ENCODE peak calls at places on chromosome 9, in four cellular contexts. U is BJ, D is prostate gland, W is pancreas. X is an unnamed sample.

GRCh38 chr9:73738741-73739530 is 587.3 kb downstream of the ANXA1 start:
- DNase-seq in D (no peak), W (no peak), U (no peak), X (no peak)

GRCh38 chr9:91111876-91112275 is 249.8 kb downstream of the AUH start:
- DNase-seq in D (no peak), W (no peak), U (no peak), X (no peak)

GRCh38 chr9:76374702-76375543 is 19.3 kb downstream of the RFK start:
- DNase-seq in W (peak; percentile 92), D (no peak), U (peak; percentile 63), X (peak; percentile 77)

GRCh38 chr9:136489731-136490130 is 6.9 kb upstream of the SEC16A start:
- DNase-seq in W (no peak), U (no peak), D (no peak), X (no peak)

GRCh38 chr9:76905984-76906861 is at the start of gene PRUNE2:
- DNase-seq in W (peak; percentile 71), D (peak; percentile 55), U (no peak), X (peak; percentile 84)

GRCh38 chr9:106649664-106650063 is 213.3 kb upstream of the ZNF462 start:
- DNase-seq in U (no peak), D (no peak), W (no peak), X (no peak)

GRCh38 chr9:113523421-113524141 is 60.1 kb downstream of the RGS3 start:
- DNase-seq in D (no peak), U (no peak), W (no peak), X (peak; percentile 46)

GRCh38 chr9:70519912-70520724 is 105.7 kb upstream of the KLF9 start:
- DNase-seq in U (no peak), W (no peak), D (no peak), X (no peak)

GRCh38 chr9:131992906-131993657 is 86.6 kb downstream of the MED27 start:
- DNase-seq in U (no peak), W (no peak), D (no peak), X (no peak)

GRCh38 chr9:136244116-136244775 is 1.4 kb downstream of the QSOX2 start:
- DNase-seq in U (no peak), D (no peak), W (no peak), X (no peak)

GRCh38 chr9:133591116-133591910 is 17.9 kb downstream of the FAM163B start:
- DNase-seq in U (no peak), D (no peak), W (no peak), X (no peak)

GRCh38 chr9:36906492-36906891 is 127.6 kb downstream of the PAX5 start:
- DNase-seq in W (no peak), D (no peak), U (no peak), X (no peak)

GRCh38 chr9:675697-676370 is 165.7 kb upstream of the DMRT1 start:
- DNase-seq in U (no peak), W (no peak), D (no peak), X (no peak)

GRCh38 chr9:18142964-18143363 is 331.0 kb upstream of the ADAMTSL1 start:
- DNase-seq in U (no peak), W (no peak), D (no peak), X (no peak)

GRCh38 chr9:89386797-89387196 is 68.5 kb downstream of the SECISBP2 start:
- DNase-seq in D (peak; percentile 84), U (no peak), W (peak; percentile 43), X (no peak)

GRCh38 chr9:672833-673232 is 168.7 kb upstream of the DMRT1 start:
- DNase-seq in D (no peak), U (no peak), W (no peak), X (no peak)

GRCh38 chr9:136572003-136572595 is 26.3 kb upstream of the NOTCH1 start:
- DNase-seq in D (no peak), U (no peak), W (no peak), X (no peak)

GRCh38 chr9:10045598-10045997 is 567.2 kb downstream of the PTPRD start:
- DNase-seq in D (no peak), U (no peak), W (no peak), X (no peak)

GRCh38 chr9:126248680-126249079 is 77.9 kb upstream of the MVB12B start:
- DNase-seq in U (peak; percentile 11), W (no peak), D (no peak), X (no peak)

DNA sequence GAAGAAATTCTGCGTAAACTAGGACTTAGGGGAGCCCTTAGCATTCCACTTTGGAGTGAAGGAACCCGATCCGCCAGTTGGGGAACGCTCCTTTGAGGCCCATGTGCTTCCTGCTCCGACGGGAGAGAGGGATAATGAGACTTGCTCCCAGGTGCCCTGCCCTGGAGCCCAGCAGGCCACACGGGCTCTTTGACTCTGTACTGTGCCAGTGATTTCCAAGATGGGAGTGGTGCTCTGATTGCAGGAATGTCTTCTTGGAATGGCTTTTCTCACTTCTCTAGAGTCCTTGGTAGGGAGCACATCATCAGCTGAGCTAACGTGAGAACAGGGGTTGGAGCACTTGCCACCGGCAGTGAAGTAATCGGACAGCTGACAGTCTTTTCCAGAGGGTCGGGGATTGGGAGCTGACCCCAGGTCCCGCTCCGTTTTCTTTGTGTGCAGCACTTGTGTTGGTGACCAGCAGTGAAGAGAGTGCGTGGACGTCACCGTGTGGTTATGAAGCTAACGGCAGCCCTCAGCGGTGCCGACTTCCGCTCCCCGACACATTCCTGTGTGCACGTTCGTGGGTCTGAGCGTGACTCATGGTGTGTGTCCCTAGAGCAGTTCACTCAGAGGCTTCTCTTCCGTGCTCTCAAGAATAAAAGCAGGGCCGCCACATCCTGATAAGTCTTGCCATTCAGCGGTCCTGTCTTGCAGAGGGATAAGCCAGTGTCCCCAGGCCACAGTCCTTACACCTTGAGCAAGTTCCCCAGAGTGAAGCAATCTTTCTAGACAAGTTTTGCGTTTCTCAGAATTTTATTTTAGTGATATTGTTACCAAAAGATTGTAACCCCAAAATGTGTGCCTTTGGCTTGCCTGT is 25.6 kb downstream of the ABL1 start:
- DNase-seq in U (peak; percentile 86), D (no peak), W (no peak), X (peak; percentile 87)
- TF ChIP-seq CTCF in U (peak; percentile 42), D (peak; percentile 47), W (no peak), X (peak; percentile 71)

GRCh38 chr9:128863647-128864046 is 18.1 kb downstream of the KYAT1 start:
- DNase-seq in U (no peak), D (no peak), W (peak; percentile 59), X (peak; percentile 77)
- H3K36me3 ChIP-seq in U (no peaks in the 10 kb centered on the region), D (no peaks in the 10 kb centered on the region), W (no peaks in the 10 kb centered on the region), X (no peaks in the 10 kb centered on the region)

GRCh38 chr9:35816708-35817107 is 1.9 kb upstream of the HINT2 start:
- DNase-seq in W (no peak), U (no peak), D (no peak), X (no peak)

GRCh38 chr9:35814841-35815543 is at the start of gene HINT2:
- DNase-seq in W (peak; percentile 98), D (peak; percentile 96), U (peak; percentile 97), X (peak; percentile 98)

GRCh38 chr9:35813434-35814105 is 1.3 kb downstream of the HINT2 start:
- DNase-seq in W (no peak), U (no peak), D (no peak), X (no peak)

GRCh38 chr9:35812025-35812602 is at the start of gene SPAG8:
- DNase-seq in D (peak; percentile 91), W (peak; percentile 94), U (peak; percentile 83), X (peak; percentile 95)

DNA sequence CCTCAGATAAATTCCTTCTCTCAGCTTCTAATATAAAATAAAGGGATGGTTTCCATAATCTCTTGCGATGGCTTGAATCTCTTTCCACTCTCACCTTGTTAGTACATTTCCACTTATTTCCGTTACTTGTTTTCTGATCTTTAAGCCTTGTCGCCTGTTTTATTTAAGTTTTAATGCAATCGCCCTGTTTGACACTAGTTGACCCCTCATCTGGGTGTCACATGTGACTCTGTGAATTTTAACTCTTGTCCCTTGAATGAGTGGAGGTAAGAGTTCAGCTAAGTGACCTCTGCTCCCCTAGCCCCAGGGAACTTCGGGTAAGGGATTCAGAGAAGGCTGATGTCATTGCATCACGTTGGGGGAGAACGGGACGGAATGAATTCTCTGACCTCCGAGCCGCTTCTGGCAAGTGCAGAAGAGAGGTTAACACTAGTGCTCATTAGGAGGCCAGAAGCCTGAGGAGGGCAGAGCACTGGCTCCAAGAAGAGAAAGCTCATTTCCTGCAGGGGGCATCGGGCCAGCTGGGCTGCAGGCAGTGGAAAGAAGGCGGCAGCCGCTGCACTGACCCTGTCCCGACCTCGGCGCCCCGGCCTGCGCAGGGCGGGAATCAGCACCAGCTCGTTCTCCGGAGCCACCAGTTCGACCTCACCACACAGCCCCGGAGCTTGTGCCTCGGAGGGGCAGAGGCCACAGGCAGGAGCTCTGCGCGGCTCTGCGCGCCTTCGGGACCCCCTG is 569 bp downstream of the HINT2 start:
- DNase-seq in U (no peak), W (peak; percentile 71), D (peak; percentile 36), X (peak; percentile 73)
- TF ChIP-seq CTCF in U (peak; percentile 58), W (no peak), D (peak; percentile 4), X (no peak)

GRCh38 chr9:137776306-137776995 is 101.1 kb upstream of the CACNA1B start:
- DNase-seq in D (no peak), W (no peak), U (no peak), X (no peak)
- H3K36me3 ChIP-seq in D (no peaks in the 10 kb centered on the region), W (peaks cover 50% of the 10 kb centered on the region), U (peaks cover 36% of the 10 kb centered on the region), X (no peaks in the 10 kb centered on the region)

GRCh38 chr9:81687521-81688261 is 1.7 kb downstream of the TLE1 start:
- DNase-seq in D (peak; percentile 56), U (no peak), W (peak; percentile 71), X (peak; percentile 61)

GRCh38 chr9:81686614-81687520 is 2.5 kb downstream of the TLE1 start:
- DNase-seq in W (peak; percentile 84), U (no peak), D (peak; percentile 92), X (peak; percentile 74)

GRCh38 chr9:81693639-81694378 is 4.5 kb upstream of the TLE1 start:
- DNase-seq in W (no peak), D (no peak), U (no peak), X (no peak)

GRCh38 chr9:81689343-81690175 is at the start of gene TLE1:
- DNase-seq in D (peak; percentile 100), U (peak; percentile 96), W (peak; percentile 100), X (peak; percentile 99)

DNA sequence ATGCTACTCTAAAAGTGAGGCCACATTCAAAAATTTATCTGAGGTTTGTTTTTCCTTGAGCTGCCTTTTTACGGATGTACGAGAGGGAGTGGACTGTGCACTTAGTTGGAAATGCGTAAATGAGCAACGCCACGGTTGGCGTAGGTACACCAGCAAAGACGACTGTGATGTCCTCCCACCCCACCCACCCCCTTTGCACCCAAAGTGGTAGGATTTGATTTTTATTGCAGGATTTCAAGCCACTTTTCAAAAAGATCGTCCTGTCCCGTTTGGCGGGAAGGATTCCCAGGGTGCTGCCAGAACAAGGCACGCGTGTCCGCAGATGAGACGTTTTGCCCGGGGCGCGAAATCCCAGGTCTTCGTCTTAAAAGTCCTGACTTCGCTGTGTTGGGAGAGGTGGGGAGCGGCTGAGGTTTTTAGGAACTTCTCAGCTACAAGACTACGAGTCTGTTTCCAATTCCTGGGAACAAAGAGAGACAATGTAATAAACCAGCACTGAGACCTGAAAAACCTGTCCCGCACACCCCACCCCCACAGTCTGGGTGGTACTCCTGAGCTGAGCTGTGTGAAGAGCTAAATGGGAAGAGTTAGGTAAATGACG is 1.0 kb upstream of the TLE1 start:
- DNase-seq in D (peak; percentile 88), W (peak; percentile 59), U (no peak), X (peak; percentile 33)
- TF ChIP-seq CTCF in D (no peak), W (no peak), U (no peak), X (no peak)

GRCh38 chr9:130204341-130204740 is 32.1 kb downstream of the NCS1 start:
- DNase-seq in D (no peak), W (no peak), U (no peak), X (no peak)
- H3K36me3 ChIP-seq in D (no peaks in the 10 kb centered on the region), W (no peaks in the 10 kb centered on the region), U (peaks cover 4% of the 10 kb centered on the region), X (no peaks in the 10 kb centered on the region)